ENCODE peak calls at places on chromosomes 1 and 21, in six cellular contexts. J is esophagus squamous epithelium; H is heart left ventricle; Q is CD8-positive, alpha-beta T cell; D is CD4-positive, alpha-beta T cell; G is mesenchymal stem cell. O is an unnamed sample.

GRCh38 chr1:246302251-246302625 is 204.8 kb downstream of the SMYD3 start:
- DNase-seq in Q (no peak), J (no peak), H (no peak), G (no peak), D (no peak), O (no peak)

GRCh38 chr1:176338897-176339296 is 124.1 kb upstream of the PAPPA2 start:
- DNase-seq in J (no peak), H (no peak), D (no peak), G (no peak), Q (no peak), O (no peak)

GRCh38 chr1:227941509-227942020 is 6.2 kb downstream of the WNT9A start:
- DNase-seq in D (peak; percentile 26), Q (no peak), J (no peak), G (no peak), H (no peak), O (no peak)

GRCh38 chr1:29706936-29707335 is 470.6 kb downstream of the PTPRU start:
- DNase-seq in G (peak; percentile 50), D (no peak), J (no peak), Q (no peak), H (no peak), O (no peak)

GRCh38 chr1:156282143-156282478 is 514 bp downstream of the SMG5 start:
- DNase-seq in H (no peak), D (no peak), Q (no peak), J (no peak), G (no peak), O (no peak)

GRCh38 chr1:175941164-175941563 is 197.8 kb upstream of the TNR start:
- DNase-seq in G (no peak), Q (no peak), H (no peak), J (no peak), D (no peak), O (no peak)

GRCh38 chr21:43864313-43864805 is 664 bp upstream of the AGPAT3 start:
- DNase-seq in J (no peak), D (peak; percentile 44), H (peak; percentile 51), Q (no peak), G (peak; percentile 30), O (no peak)

GRCh38 chr1:176696109-176696508 is 233.1 kb downstream of the PAPPA2 start:
- DNase-seq in J (no peak), Q (no peak), D (no peak), H (no peak), G (peak; percentile 47), O (no peak)

GRCh38 chr1:211327341-211327921 is 798 bp downstream of the TRAF5 start:
- DNase-seq in Q (peak; percentile 48), H (peak; percentile 25), D (no peak), J (no peak), G (peak; percentile 79), O (no peak)

GRCh38 chr1:232891116-232891515 is 59.3 kb upstream of the NTPCR start:
- DNase-seq in Q (no peak), G (peak; percentile 91), J (no peak), H (no peak), D (no peak), O (no peak)

GRCh38 chr1:223683586-223684487 is 18.3 kb upstream of the CAPN8 start:
- DNase-seq in J (no peak), Q (peak; percentile 62), D (peak; percentile 58), H (peak; percentile 34), G (peak; percentile 34), O (no peak)

GRCh38 chr1:35062518-35063196 is 16.5 kb upstream of the ZMYM1 start:
- DNase-seq in J (no peak), G (peak; percentile 16), D (no peak), H (no peak), Q (no peak), O (no peak)

GRCh38 chr1:16905112-16905855 is 9.5 kb downstream of the RNU1-2 start:
- DNase-seq in Q (no peak), J (no peak), H (no peak), D (no peak), G (peak; percentile 96), O (no peak)

GRCh38 chr1:17792421-17792820 is 37.3 kb downstream of the ACTL8 start:
- DNase-seq in J (no peak), D (no peak), G (no peak), Q (no peak), H (no peak), O (no peak)

GRCh38 chr1:223707270-223708000 is 4.9 kb upstream of the CAPN2 start:
- DNase-seq in Q (no peak), G (peak; percentile 100), D (no peak), J (no peak), H (peak; percentile 87), O (no peak)

GRCh38 chr1:54500030-54500389 is 48.0 kb upstream of the ACOT11 start:
- DNase-seq in D (no peak), Q (no peak), H (no peak), G (no peak), J (no peak), O (no peak)

GRCh38 chr1:199778324-199778955 is 249.1 kb upstream of the NR5A2 start:
- DNase-seq in G (peak; percentile 22), D (no peak), J (no peak), Q (no peak), H (no peak), O (no peak)

GRCh38 chr1:232428781-232429530 is 201.0 kb downstream of the SIPA1L2 start:
- DNase-seq in Q (no peak), G (peak; percentile 61), J (no peak), D (no peak), H (no peak), O (no peak)

GRCh38 chr1:147741075-147741474 is 19.3 kb downstream of the GJA5 start:
- DNase-seq in D (no peak), G (no peak), Q (no peak), J (no peak), H (peak; percentile 57), O (no peak)

GRCh38 chr1:43337588-43337987 is at the start of gene MPL:
- DNase-seq in H (no peak), D (no peak), G (no peak), J (no peak), Q (no peak), O (no peak)

GRCh38 chr1:74463301-74463988 is 49.0 kb downstream of the LRRC53 start:
- DNase-seq in H (no peak), J (no peak), G (no peak), D (no peak), Q (no peak), O (no peak)

GRCh38 chr1:3282656-3283430 is 171.6 kb upstream of the ARHGEF16 start:
- DNase-seq in Q (no peak), G (no peak), J (no peak), H (peak; percentile 43), D (no peak), O (no peak)

GRCh38 chr1:224542783-224543440 is 73.2 kb upstream of the CNIH3 start:
- DNase-seq in G (peak; percentile 99), Q (no peak), D (no peak), H (no peak), J (no peak), O (no peak)

GRCh38 chr1:52424757-52425265 is 20.4 kb downstream of the PRPF38A start:
- DNase-seq in Q (no peak), G (peak; percentile 33), J (no peak), H (no peak), D (no peak), O (no peak)

GRCh38 chr1:220077887-220078286 is 11.7 kb downstream of the BPNT1 start:
- DNase-seq in G (no peak), D (no peak), H (no peak), J (no peak), Q (no peak), O (no peak)

GRCh38 chr21:40531421-40531820 is 315.5 kb downstream of the DSCAM start:
- DNase-seq in J (no peak), Q (no peak), G (no peak), H (no peak), D (no peak), O (no peak)

GRCh38 chr1:7611421-7612010 is 159.6 kb upstream of the VAMP3 start:
- DNase-seq in D (no peak), G (no peak), H (no peak), J (no peak), Q (no peak), O (no peak)

GRCh38 chr1:230169454-230170152 is 102.6 kb downstream of the GALNT2 start:
- DNase-seq in J (no peak), H (no peak), G (peak; percentile 56), Q (no peak), D (no peak), O (no peak)

GRCh38 chr1:160137216-160137862 is 14.1 kb upstream of the ATP1A4 start:
- DNase-seq in H (no peak), D (no peak), G (no peak), Q (no peak), J (no peak), O (no peak)

DNA sequence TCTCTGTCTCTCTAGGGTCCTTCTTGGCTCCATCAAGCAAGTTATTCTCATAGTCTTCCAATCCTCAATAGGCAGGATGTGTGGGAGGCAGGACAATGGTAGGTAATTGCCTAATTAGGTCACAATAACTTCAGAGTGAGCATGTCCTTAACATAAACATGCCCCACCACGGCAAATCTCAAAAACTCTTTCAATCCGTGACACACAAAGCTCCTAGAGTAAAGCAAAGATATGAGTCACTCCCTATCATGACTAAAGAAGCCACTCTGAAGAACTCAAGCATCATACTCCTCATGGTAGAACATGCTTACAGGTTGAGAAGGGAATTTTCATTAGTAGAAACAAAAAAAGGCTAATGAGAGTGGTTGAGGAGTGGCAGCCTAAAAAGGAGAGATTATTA is 4.9 kb downstream of the HAO2 start:
- DNase-seq in H (no peak), G (peak; percentile 9), J (no peak), Q (no peak), D (no peak), O (no peak)
- H3K27ac ChIP-seq in H (no peak overlapping the region), G (no peak overlapping the region), J (no peak overlapping the region), Q (no peak overlapping the region), D (no peak overlapping the region), O (no peak overlapping the region)

DNA sequence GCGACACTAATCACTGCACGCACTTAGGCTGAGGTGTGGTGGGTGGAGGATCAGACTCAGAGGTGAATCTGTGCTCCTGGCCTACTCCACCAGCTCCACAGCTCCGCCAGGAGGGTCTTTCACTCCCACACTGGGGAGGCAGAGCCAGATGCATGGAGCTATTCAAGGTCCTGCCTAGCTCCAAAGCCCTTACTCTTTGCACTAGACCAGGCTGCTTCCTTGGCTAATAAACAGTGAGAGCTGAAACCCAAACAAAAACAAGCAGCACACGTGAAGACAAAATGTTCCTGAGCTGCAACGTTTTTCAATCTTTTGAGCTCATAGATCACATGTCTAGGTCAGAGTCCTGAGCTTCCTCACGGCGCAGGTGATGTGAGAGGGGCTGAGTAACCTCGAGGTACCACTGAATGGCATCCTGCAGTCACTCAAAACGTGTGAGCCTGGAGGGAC is 19.2 kb downstream of the CAPZB start:
- DNase-seq in Q (peak; percentile 50), H (no peak), G (no peak), D (no peak), J (no peak), O (no peak)
- H3K27ac ChIP-seq in Q (peak overlapping the region; percentile 14), H (no peak overlapping the region), G (no peak overlapping the region), D (peak overlapping the region; percentile 48), J (peak overlapping the region; percentile 32), O (no peak overlapping the region)

DNA sequence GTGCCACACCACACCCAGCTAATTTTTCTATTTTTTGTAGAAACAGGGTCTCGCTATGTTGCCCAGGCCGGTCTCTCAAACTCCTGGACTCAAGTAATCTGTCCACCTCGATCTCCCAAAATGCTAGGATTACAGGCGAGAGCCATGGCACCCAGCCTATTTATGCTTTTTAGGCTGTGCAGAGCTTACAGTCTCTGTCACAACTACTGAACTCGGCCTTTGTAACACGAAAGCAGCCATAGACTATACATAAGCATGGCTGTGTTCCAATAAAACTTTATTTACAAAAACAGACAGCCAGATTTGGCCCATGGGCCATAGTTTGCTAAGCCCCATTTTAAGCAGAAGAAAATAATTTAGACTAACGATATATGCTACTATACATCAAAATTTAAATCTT is 54.4 kb downstream of the NID1 start:
- DNase-seq in J (no peak), H (no peak), G (peak; percentile 46), D (no peak), Q (no peak), O (no peak)
- H3K27ac ChIP-seq in J (peak overlapping the region; percentile 10), H (peak overlapping the region; percentile 66), G (no peak overlapping the region), D (no peak overlapping the region), Q (no peak overlapping the region), O (no peak overlapping the region)

GRCh38 chr1:206833741-206834140 is 31.7 kb upstream of the IL20 start:
- DNase-seq in G (no peak), Q (no peak), J (no peak), H (no peak), D (no peak), O (no peak)
- H3K27ac ChIP-seq in G (no peak overlapping the region), Q (no peak overlapping the region), J (no peak overlapping the region), H (no peak overlapping the region), D (no peak overlapping the region), O (no peak overlapping the region)